ENCODE peak calls at places on chromosomes 3 and 15, in eight cellular contexts. H, S, T, U, R, F, Q and N are unnamed samples.

GRCh38 chr3:33355611-33356010 is 78.4 kb downstream of the FBXL2 start:
- DNase-seq in H (no peak), S (no peak), U (peak), R (no peak), F (no peak), Q (no peak), T (no peak), N (no peak)

GRCh38 chr3:99249627-99250026 is 348.1 kb upstream of the DCBLD2 start:
- DNase-seq in T (no peak), Q (no peak), F (no peak), S (no peak), H (no peak), R (no peak), U (no peak), N (no peak)

GRCh38 chr3:4417449-4417848 is 49.6 kb downstream of the SUMF1 start:
- DNase-seq in U (no peak), T (no peak), F (no peak), H (no peak), R (no peak), Q (no peak), S (peak), N (no peak)

GRCh38 chr15:68765602-68766368 is 54.9 kb downstream of the ANP32A start:
- DNase-seq in U (no peak), Q (no peak), T (no peak), S (no peak), F (no peak), R (no peak), H (no peak), N (no peak)

GRCh38 chr3:45210308-45211038 is 15.6 kb downstream of the TMEM158 start:
- DNase-seq in U (peak), T (peak), Q (peak), F (peak), S (peak), H (peak), R (peak), N (peak)

GRCh38 chr3:127394031-127394430 is 106.2 kb upstream of the PRR20G start:
- DNase-seq in S (peak), F (no peak), R (no peak), T (no peak), Q (no peak), H (no peak), U (no peak), N (no peak)

GRCh38 chr3:189142527-189142926 is 29.2 kb upstream of the TPRG1 start:
- DNase-seq in T (no peak), Q (no peak), S (no peak), H (no peak), R (no peak), F (no peak), U (no peak), N (no peak)

GRCh38 chr3:72192572-72192971 is 407.6 kb upstream of the PROK2 start:
- DNase-seq in Q (no peak), H (no peak), U (no peak), T (no peak), R (no peak), F (no peak), S (no peak), N (no peak)

GRCh38 chr3:49867871-49868321 is 1.8 kb downstream of the CAMKV start:
- DNase-seq in Q (no peak), S (no peak), F (no peak), U (peak), R (peak), T (peak), H (no peak), N (peak)

GRCh38 chr3:190591080-190591479 is 77.2 kb downstream of the IL1RAP start:
- DNase-seq in R (no peak), H (no peak), S (no peak), Q (no peak), F (no peak), U (no peak), T (no peak), N (no peak)

GRCh38 chr3:53140575-53141467 is 10.6 kb upstream of the RFT1 start:
- DNase-seq in S (no peak), Q (no peak), F (no peak), U (peak), H (no peak), R (no peak), T (no peak), N (no peak)

GRCh38 chr3:50389368-50389767 is 30.0 kb upstream of the TMEM115 start:
- DNase-seq in U (no peak), Q (no peak), F (no peak), S (no peak), T (no peak), H (no peak), R (no peak), N (no peak)

GRCh38 chr15:38560456-38560926 is 4.1 kb downstream of the RASGRP1 start:
- DNase-seq in S (no peak), F (no peak), T (peak), R (no peak), Q (no peak), U (no peak), H (no peak), N (no peak)

GRCh38 chr3:175456496-175456895 is 597.4 kb downstream of the NAALADL2 start:
- DNase-seq in S (no peak), T (no peak), H (no peak), U (peak), Q (no peak), R (no peak), F (no peak), N (no peak)

GRCh38 chr3:148540266-148540665 is 157.4 kb upstream of the AGTR1 start:
- DNase-seq in T (no peak), H (no peak), R (no peak), Q (no peak), U (no peak), S (no peak), F (no peak), N (no peak)

GRCh38 chr3:146134348-146135117 is 26.5 kb downstream of the PLOD2 start:
- DNase-seq in Q (no peak), U (no peak), H (no peak), T (no peak), F (no peak), S (no peak), R (peak), N (no peak)

GRCh38 chr15:62907275-62907674 is 135.3 kb upstream of the TPM1 start:
- DNase-seq in S (no peak), U (no peak), H (no peak), T (no peak), Q (no peak), R (no peak), F (no peak), N (no peak)

GRCh38 chr3:3101660-3102458 is 8.3 kb downstream of the IL5RA start:
- DNase-seq in S (no peak), T (no peak), R (no peak), Q (no peak), F (no peak), U (no peak), H (no peak), N (no peak)

GRCh38 chr3:111761309-111761795 is 97.7 kb upstream of the PHLDB2 start:
- DNase-seq in T (no peak), S (no peak), R (no peak), U (peak), H (no peak), F (no peak), Q (no peak), N (no peak)

GRCh38 chr3:126132751-126133511 is 47.5 kb downstream of the ALDH1L1 start:
- DNase-seq in S (peak), F (no peak), R (peak), U (peak), Q (no peak), T (no peak), H (no peak), N (peak)

GRCh38 chr15:59256538-59256937 is 49.9 kb downstream of the LDHAL6B start:
- DNase-seq in H (no peak), T (no peak), S (no peak), F (no peak), Q (no peak), R (no peak), U (no peak), N (no peak)

DNA sequence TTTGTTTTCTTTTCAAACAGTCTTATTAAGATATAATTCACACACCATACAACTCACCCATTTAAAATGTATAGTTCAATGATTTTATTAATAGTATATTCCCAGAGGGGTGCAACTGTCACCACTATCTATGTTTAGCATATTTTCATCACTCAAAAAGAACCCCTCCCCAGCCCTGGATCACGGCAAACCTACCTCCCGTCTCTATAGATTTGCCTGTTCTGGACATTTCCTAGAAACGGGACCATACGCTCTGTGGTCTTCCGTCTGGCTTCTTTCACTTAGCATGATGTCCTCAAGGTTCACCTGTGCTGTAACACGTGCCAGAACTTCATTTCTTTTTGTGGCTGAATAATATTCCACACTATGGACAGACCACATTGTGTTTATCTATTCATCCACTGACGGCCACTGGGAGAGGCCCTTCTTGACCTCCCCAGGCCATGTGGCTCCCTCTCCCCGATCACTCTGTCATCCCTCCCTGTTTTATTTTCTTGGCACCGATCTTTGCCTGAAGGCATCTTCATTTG is 56.4 kb downstream of the IQSEC1 start:
- DNase-seq in U (no peak), R (no peak), S (no peak), H (no peak), Q (no peak), T (no peak), F (no peak), N (no peak)
- H3K4me3 ChIP-seq in U (no peak), R (no peak), S (no peak), H (no peak), Q (no peak), T (peak), F (no peak), N (no peak)

DNA sequence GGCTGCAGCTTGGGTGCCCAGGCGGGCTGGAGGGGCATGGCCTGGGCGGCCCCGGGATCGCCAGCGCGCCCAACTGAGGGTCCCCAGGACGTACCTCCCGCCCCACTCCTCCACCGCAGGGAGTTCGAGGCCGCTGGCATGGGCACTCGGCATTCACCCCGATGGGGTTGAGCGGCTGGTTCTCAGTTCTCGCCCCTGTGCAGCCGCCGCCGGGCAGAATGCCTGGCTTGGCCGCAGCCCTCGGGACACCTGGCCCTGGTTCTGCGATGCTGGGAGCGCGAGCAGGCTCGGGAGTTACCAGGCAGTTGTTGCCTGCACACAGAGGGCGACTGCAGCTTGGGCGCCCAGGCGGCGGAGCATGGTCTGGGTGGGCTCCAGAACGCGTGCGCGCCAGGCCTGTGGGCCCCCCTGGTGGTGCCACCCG is 121.4 kb downstream of the LMLN start:
- DNase-seq in U (no peak), S (no peak), Q (no peak), H (no peak), F (no peak), T (no peak), R (peak), N (no peak)
- H3K4me3 ChIP-seq in U (no peak), S (no peak), Q (no peak), H (no peak), F (no peak), T (no peak), R (peak), N (no peak)

DNA sequence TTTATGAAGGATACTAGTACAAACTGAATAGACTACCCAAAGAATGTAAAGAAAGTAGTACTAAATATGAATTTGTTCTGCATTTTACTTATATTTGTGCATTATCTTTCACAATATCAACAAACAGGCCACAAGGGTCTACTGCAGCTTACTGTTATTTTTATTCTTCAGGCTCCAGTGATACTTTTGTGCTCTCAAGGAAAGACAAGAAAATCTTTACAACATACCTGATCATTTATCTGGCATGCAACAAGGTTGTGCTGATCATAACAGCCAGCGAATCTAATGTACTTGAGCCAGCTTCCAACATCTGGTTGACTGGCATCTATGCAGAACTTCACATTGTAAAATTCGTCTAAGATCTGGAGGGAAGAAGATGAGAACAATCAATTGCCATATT is 520.0 kb downstream of the MECOM start:
- DNase-seq in H (no peak), Q (no peak), T (no peak), U (no peak), S (no peak), R (no peak), F (no peak), N (no peak)
- H3K4me3 ChIP-seq in H (peak), Q (no peak), T (no peak), U (no peak), S (no peak), R (no peak), F (no peak), N (no peak)

DNA sequence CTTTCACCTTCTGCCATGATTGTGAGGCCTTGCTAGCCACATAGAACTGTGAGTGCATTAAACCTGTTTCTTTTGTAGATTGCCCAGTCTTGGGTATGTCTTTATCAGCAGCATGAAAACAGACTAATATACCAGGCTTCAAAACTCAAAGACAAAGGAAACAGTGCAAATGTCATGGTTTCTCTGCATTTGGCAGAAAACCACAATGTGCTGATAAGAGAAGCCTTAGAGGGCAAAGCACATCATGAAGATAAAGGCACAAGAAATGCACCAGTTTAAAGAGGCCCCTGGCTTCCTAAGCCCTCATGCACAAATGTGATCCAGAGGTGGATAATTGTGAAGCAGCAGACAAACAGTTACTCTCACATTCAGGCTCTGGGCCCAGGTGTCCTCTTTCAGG is 259.2 kb downstream of the CPNE4 start:
- DNase-seq in S (no peak), H (no peak), R (no peak), F (no peak), Q (no peak), T (no peak), U (no peak), N (peak)
- H3K4me3 ChIP-seq in S (no peak), H (no peak), R (no peak), F (no peak), Q (no peak), T (no peak), U (no peak), N (no peak)

GRCh38 chr15:50183112-50183794 is 1.3 kb downstream of the SLC27A2 start:
- DNase-seq in R (no peak), S (no peak), T (peak), F (no peak), Q (no peak), U (no peak), H (no peak), N (no peak)
- H3K4me3 ChIP-seq in R (peak), S (no peak), T (peak), F (no peak), Q (peak), U (no peak), H (no peak), N (no peak)

DNA sequence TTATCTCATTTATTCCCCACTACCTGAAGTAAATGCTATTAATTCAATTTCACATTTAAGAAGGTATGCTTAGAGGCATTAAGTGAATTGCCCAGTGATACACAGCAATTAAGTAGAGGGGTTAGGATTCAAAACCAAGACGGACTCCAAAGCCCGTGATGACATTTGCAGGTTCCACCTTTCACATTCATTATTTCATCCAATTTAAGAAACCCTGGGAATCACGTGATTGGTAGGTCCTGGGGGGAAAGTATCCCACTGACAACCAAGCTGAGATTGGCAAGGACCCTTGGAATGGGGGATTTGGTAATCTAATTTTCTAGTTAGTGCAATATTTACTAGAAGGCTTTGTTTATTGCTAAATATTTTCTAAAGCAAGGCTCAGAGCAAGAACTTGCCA is 1.8 kb downstream of the POMGNT2 start:
- DNase-seq in U (no peak), Q (no peak), T (no peak), H (no peak), S (no peak), F (no peak), R (no peak), N (no peak)
- H3K4me3 ChIP-seq in U (no peak), Q (no peak), T (no peak), H (no peak), S (no peak), F (no peak), R (no peak), N (no peak)